ENCODE peak calls at places on chromosome 7, in five cellular contexts. X, Q, E, U and R are unnamed samples.
A peak's percentile ranks its signal among the peaks of the same experiment; 100 is the strongest.

GRCh38 chr7:30702200-30702599 is 19.9 kb upstream of the CRHR2 start:
- DNase-seq in X (no peak), Q (no peak), E (no peak), U (no peak), R (no peak)

GRCh38 chr7:102967798-102968197 is 55.0 kb downstream of the LRRC17 start:
- DNase-seq in X (peak; percentile 77), Q (no peak), E (no peak), U (no peak), R (no peak)

GRCh38 chr7:3013975-3014792 is 29.5 kb downstream of the CARD11 start:
- DNase-seq in X (no peak), Q (no peak), E (no peak), U (no peak), R (no peak)

GRCh38 chr7:105779856-105780815 is 96.3 kb downstream of the ATXN7L1 start:
- DNase-seq in X (no peak), Q (no peak), E (peak; percentile 54), U (no peak), R (no peak)

GRCh38 chr7:118855290-118855689 is 630.8 kb downstream of the ANKRD7 start:
- DNase-seq in X (no peak), Q (no peak), E (peak; percentile 69), U (no peak), R (no peak)

GRCh38 chr7:140899883-140900282 is 24.8 kb downstream of the BRAF start:
- DNase-seq in X (no peak), Q (no peak), E (peak; percentile 63), U (no peak), R (no peak)

GRCh38 chr7:44783407-44783806 is 13.1 kb upstream of the PPIA start:
- DNase-seq in X (no peak), Q (no peak), E (no peak), U (no peak), R (no peak)

GRCh38 chr7:77328669-77329068 is 87.5 kb downstream of the GSAP start:
- DNase-seq in X (peak; percentile 46), Q (no peak), E (no peak), U (no peak), R (no peak)

GRCh38 chr7:27605689-27606269 is 56.9 kb downstream of the HIBADH start:
- DNase-seq in X (peak; percentile 52), Q (no peak), E (no peak), U (no peak), R (peak; percentile 55)

GRCh38 chr7:100682228-100682741 is 8.7 kb downstream of the GNB2 start:
- DNase-seq in X (peak; percentile 45), Q (no peak), E (peak; percentile 49), U (no peak), R (no peak)
- TF ChIP-seq RCOR1 in X (no peak), Q (no peak), E (no peak), U (no peak), R (no peak)

GRCh38 chr7:51882412-51882811 is 565.8 kb upstream of the COBL start:
- DNase-seq in X (no peak), Q (no peak), E (no peak), U (no peak), R (no peak)
- H3K4me2 ChIP-seq in X (no peak overlapping the region), Q (no peak overlapping the region), E (no peak overlapping the region), U (no peak overlapping the region), R (no peak overlapping the region)

GRCh38 chr7:101717986-101718746 is 89.1 kb upstream of the MYL10 start:
- DNase-seq in X (peak; percentile 86), Q (no peak), E (peak; percentile 77), U (no peak), R (no peak)
- TF ChIP-seq RCOR1 in X (no peak), Q (no peak), E (no peak), U (no peak), R (no peak)

GRCh38 chr7:99080679-99081078 is 63.2 kb downstream of the SMURF1 start:
- DNase-seq in X (no peak), Q (no peak), E (no peak), U (no peak), R (no peak)
- H3K4me2 ChIP-seq in X (no peak overlapping the region), Q (no peak overlapping the region), E (no peak overlapping the region), U (no peak overlapping the region), R (no peak overlapping the region)

DNA sequence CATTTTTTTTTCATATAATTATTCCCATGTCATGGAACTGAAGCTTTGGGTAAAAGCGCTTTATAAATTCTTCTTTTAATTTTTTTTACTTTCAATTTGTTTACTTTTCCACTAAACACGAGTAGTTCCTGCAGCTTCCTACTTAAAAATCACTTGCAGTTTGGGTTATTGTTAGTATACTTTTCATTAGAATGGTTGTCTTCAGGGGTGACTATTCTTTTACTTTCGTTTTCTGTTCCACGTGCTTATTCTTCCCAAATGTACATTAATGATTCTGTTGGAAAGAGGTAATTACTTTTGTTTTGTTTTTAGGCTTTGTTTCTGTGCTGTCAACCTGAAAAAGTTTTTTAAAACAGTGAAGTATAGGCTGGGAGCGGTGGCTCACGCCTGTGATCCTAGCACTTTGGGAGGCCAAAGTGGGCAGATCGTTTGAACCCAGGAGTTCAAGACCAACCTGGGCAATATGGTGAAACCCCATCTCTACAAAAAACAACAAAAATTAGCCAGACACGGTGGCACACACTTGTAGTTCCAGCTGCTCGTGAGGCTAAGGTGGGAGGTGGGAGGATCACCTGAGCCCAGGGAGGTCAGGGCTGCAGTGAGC is 5.2 kb upstream of the CFAP69 start:
- DNase-seq in X (no peak), Q (no peak), E (no peak), U (no peak), R (no peak)
- TF ChIP-seq RCOR1 in X (no peak), Q (no peak), E (no peak), U (no peak), R (no peak)